ENCODE peak calls at places on chromosome 22, in six cellular contexts. One of them, this sample, is unnamed.

GRCh38 chr22:33600595-33600994 is 319.7 kb downstream of the LARGE1 start:
- DNase-seq in GM12878: no peak
- DNase-seq in HCT116: no peak
- DNase-seq in H1: no peak
- DNase-seq in K562: no peak
- DNase-seq in HepG2: no peak
- DNase-seq in this sample: no peak

GRCh38 chr22:49329636-49330035 is 498.0 kb downstream of the BRD1 start:
- DNase-seq in GM12878: no peak
- DNase-seq in HCT116: no peak
- DNase-seq in H1: no peak
- DNase-seq in K562: no peak
- DNase-seq in HepG2: no peak
- DNase-seq in this sample: no peak

GRCh38 chr22:46931414-46931813 is 169.0 kb downstream of the TBC1D22A start:
- DNase-seq in GM12878: no peak
- DNase-seq in HCT116: peak; percentile 10
- DNase-seq in H1: peak; percentile 43
- DNase-seq in K562: peak; percentile 9
- DNase-seq in HepG2: no peak
- DNase-seq in this sample: no peak

GRCh38 chr22:20237480-20238440 is 30.4 kb downstream of the RTN4R start:
- DNase-seq in GM12878: no peak
- DNase-seq in HCT116: no peak
- DNase-seq in H1: no peak
- DNase-seq in K562: no peak
- DNase-seq in HepG2: no peak
- DNase-seq in this sample: no peak

GRCh38 chr22:19756288-19757128 is 4.1 kb upstream of the TBX1 start:
- DNase-seq in GM12878: no peak
- DNase-seq in HCT116: peak; percentile 34
- DNase-seq in H1: peak; percentile 78
- DNase-seq in K562: peak; percentile 95
- DNase-seq in HepG2: peak; percentile 35
- DNase-seq in this sample: no peak

GRCh38 chr22:38758276-38758945 is 2.6 kb upstream of the SUN2 start:
- DNase-seq in GM12878: no peak
- DNase-seq in HCT116: no peak
- DNase-seq in H1: no peak
- DNase-seq in K562: peak; percentile 20
- DNase-seq in HepG2: no peak
- DNase-seq in this sample: no peak

GRCh38 chr22:46072981-46073682 is 77.2 kb upstream of the PPARA start:
- DNase-seq in GM12878: no peak
- DNase-seq in HCT116: no peak
- DNase-seq in H1: no peak
- DNase-seq in K562: no peak
- DNase-seq in HepG2: no peak
- DNase-seq in this sample: no peak

GRCh38 chr22:20887375-20887774 is 28.6 kb downstream of the SNAP29 start:
- DNase-seq in GM12878: no peak
- DNase-seq in HCT116: no peak
- DNase-seq in H1: no peak
- DNase-seq in K562: no peak
- DNase-seq in HepG2: no peak
- DNase-seq in this sample: no peak

GRCh38 chr22:46528121-46528610 is 9.3 kb downstream of the CELSR1 start:
- DNase-seq in GM12878: no peak
- DNase-seq in HCT116: peak; percentile 69
- DNase-seq in H1: no peak
- DNase-seq in K562: peak; percentile 32
- DNase-seq in HepG2: peak; percentile 95
- DNase-seq in this sample: no peak

GRCh38 chr22:24706050-24706449 is 68.5 kb downstream of the PIWIL3 start:
- DNase-seq in GM12878: no peak
- DNase-seq in HCT116: no peak
- DNase-seq in H1: peak; percentile 63
- DNase-seq in K562: peak; percentile 63
- DNase-seq in HepG2: peak; percentile 45
- DNase-seq in this sample: no peak

GRCh38 chr22:20239063-20239950 is 28.8 kb downstream of the RTN4R start:
- DNase-seq in GM12878: no peak
- DNase-seq in HCT116: no peak
- DNase-seq in H1: no peak
- DNase-seq in K562: peak; percentile 63
- DNase-seq in HepG2: no peak
- DNase-seq in this sample: no peak

GRCh38 chr22:46915978-46916730 is 153.7 kb downstream of the TBC1D22A start:
- DNase-seq in GM12878: no peak
- DNase-seq in HCT116: no peak
- DNase-seq in H1: peak; percentile 24
- DNase-seq in K562: no peak
- DNase-seq in HepG2: no peak
- DNase-seq in this sample: no peak

GRCh38 chr22:32695451-32695891 is 106.0 kb upstream of the TIMP3 start:
- DNase-seq in GM12878: no peak
- DNase-seq in HCT116: peak; percentile 21
- DNase-seq in H1: no peak
- DNase-seq in K562: no peak
- DNase-seq in HepG2: peak; percentile 87
- DNase-seq in this sample: no peak

GRCh38 chr22:25112538-25113253 is 87.0 kb upstream of the CRYBB3 start:
- DNase-seq in GM12878: no peak
- DNase-seq in HCT116: no peak
- DNase-seq in H1: no peak
- DNase-seq in K562: no peak
- DNase-seq in HepG2: peak; percentile 33
- DNase-seq in this sample: no peak

GRCh38 chr22:20298803-20299735 is 20.8 kb downstream of the DGCR6L start:
- DNase-seq in GM12878: no peak
- DNase-seq in HCT116: peak; percentile 71
- DNase-seq in H1: peak; percentile 98
- DNase-seq in K562: peak; percentile 99
- DNase-seq in HepG2: peak; percentile 20
- DNase-seq in this sample: peak; percentile 18

GRCh38 chr22:39595622-39596182 is 25.1 kb downstream of the CACNA1I start:
- DNase-seq in GM12878: no peak
- DNase-seq in HCT116: no peak
- DNase-seq in H1: no peak
- DNase-seq in K562: no peak
- DNase-seq in HepG2: no peak
- DNase-seq in this sample: no peak

GRCh38 chr22:41619979-41620645 is 731 bp downstream of the DESI1 start:
- DNase-seq in GM12878: no peak
- DNase-seq in HCT116: no peak
- DNase-seq in H1: peak; percentile 78
- DNase-seq in K562: peak; percentile 46
- DNase-seq in HepG2: peak; percentile 49
- DNase-seq in this sample: peak; percentile 5

GRCh38 chr22:45692549-45692948 is 20.9 kb downstream of the ATXN10 start:
- DNase-seq in GM12878: no peak
- DNase-seq in HCT116: no peak
- DNase-seq in H1: no peak
- DNase-seq in K562: no peak
- DNase-seq in HepG2: no peak
- DNase-seq in this sample: no peak

GRCh38 chr22:41048791-41049717 is 43.3 kb upstream of the EP300 start:
- DNase-seq in GM12878: no peak
- DNase-seq in HCT116: no peak
- DNase-seq in H1: peak; percentile 64
- DNase-seq in K562: peak; percentile 27
- DNase-seq in HepG2: peak; percentile 61
- DNase-seq in this sample: peak; percentile 11

GRCh38 chr22:30837531-30837930 is 131.0 kb downstream of the MORC2 start:
- DNase-seq in GM12878: no peak
- DNase-seq in HCT116: no peak
- DNase-seq in H1: no peak
- DNase-seq in K562: no peak
- DNase-seq in HepG2: no peak
- DNase-seq in this sample: no peak

GRCh38 chr22:50670914-50671538 is 1.6 kb upstream of the SHANK3 start:
- DNase-seq in GM12878: no peak
- DNase-seq in HCT116: no peak
- DNase-seq in H1: no peak
- DNase-seq in K562: no peak
- DNase-seq in HepG2: no peak
- DNase-seq in this sample: no peak

GRCh38 chr22:38953577-38954413 is 3.6 kb upstream of the APOBEC3A start:
- DNase-seq in GM12878: peak; percentile 85
- DNase-seq in HCT116: no peak
- DNase-seq in H1: no peak
- DNase-seq in K562: no peak
- DNase-seq in HepG2: no peak
- DNase-seq in this sample: no peak

GRCh38 chr22:49673048-49673447 is 154.6 kb downstream of the BRD1 start:
- DNase-seq in GM12878: no peak
- DNase-seq in HCT116: no peak
- DNase-seq in H1: peak; percentile 40
- DNase-seq in K562: no peak
- DNase-seq in HepG2: no peak
- DNase-seq in this sample: no peak

GRCh38 chr22:49561338-49561737 is 266.3 kb downstream of the BRD1 start:
- DNase-seq in GM12878: no peak
- DNase-seq in HCT116: no peak
- DNase-seq in H1: no peak
- DNase-seq in K562: no peak
- DNase-seq in HepG2: no peak
- DNase-seq in this sample: no peak

GRCh38 chr22:28053871-28054621 is 135.0 kb upstream of the PITPNB start:
- DNase-seq in GM12878: no peak
- DNase-seq in HCT116: no peak
- DNase-seq in H1: no peak
- DNase-seq in K562: no peak
- DNase-seq in HepG2: no peak
- DNase-seq in this sample: no peak

GRCh38 chr22:28052818-28053217 is 133.8 kb upstream of the PITPNB start:
- DNase-seq in GM12878: no peak
- DNase-seq in HCT116: no peak
- DNase-seq in H1: no peak
- DNase-seq in K562: no peak
- DNase-seq in HepG2: no peak
- DNase-seq in this sample: no peak

GRCh38 chr22:28051787-28052356 is 132.8 kb upstream of the PITPNB start:
- DNase-seq in GM12878: no peak
- DNase-seq in HCT116: peak; percentile 29
- DNase-seq in H1: peak; percentile 92
- DNase-seq in K562: peak; percentile 63
- DNase-seq in HepG2: peak; percentile 43
- DNase-seq in this sample: peak; percentile 55

GRCh38 chr22:28048529-28048928 is 129.5 kb upstream of the PITPNB start:
- DNase-seq in GM12878: no peak
- DNase-seq in HCT116: no peak
- DNase-seq in H1: no peak
- DNase-seq in K562: no peak
- DNase-seq in HepG2: no peak
- DNase-seq in this sample: no peak

GRCh38 chr22:28051091-28051786 is 132.2 kb upstream of the PITPNB start:
- DNase-seq in GM12878: no peak
- DNase-seq in HCT116: no peak
- DNase-seq in H1: no peak
- DNase-seq in K562: no peak
- DNase-seq in HepG2: no peak
- DNase-seq in this sample: no peak
- TF ChIP-seq ZNF274 in GM12878: no peak
- TF ChIP-seq ZNF274 in HCT116: no peak
- TF ChIP-seq ZNF274 in H1: no peak
- TF ChIP-seq ZNF274 in K562: no peak
- TF ChIP-seq ZNF274 in HepG2: no peak
- TF ChIP-seq ZNF274 in this sample: no peak

DNA sequence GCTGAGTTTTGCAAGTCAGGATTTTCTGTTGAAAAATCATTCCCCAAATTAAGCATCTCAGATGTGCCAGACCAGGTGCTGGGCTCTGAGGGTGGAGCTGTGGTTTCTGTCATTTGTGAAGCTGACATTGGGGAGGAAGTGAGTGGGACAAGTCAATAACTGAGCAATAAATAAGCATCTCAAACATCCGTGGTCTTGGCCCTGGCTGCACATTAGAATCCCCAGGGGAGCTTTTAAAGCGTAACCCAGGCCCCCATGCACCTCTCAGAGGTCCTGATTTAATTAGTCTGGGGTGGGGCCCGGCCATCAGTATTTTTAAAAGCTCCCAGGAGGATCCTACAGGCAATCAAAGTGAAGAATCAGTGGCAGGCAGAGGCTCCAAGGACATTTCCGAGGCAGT is 420.0 kb downstream of the MN1 start:
- DNase-seq in GM12878: no peak
- DNase-seq in HCT116: no peak
- DNase-seq in H1: no peak
- DNase-seq in K562: no peak
- DNase-seq in HepG2: no peak
- DNase-seq in this sample: no peak
- TF ChIP-seq ZNF274 in GM12878: no peak
- TF ChIP-seq ZNF274 in HCT116: no peak
- TF ChIP-seq ZNF274 in H1: no peak
- TF ChIP-seq ZNF274 in K562: no peak
- TF ChIP-seq ZNF274 in HepG2: no peak
- TF ChIP-seq ZNF274 in this sample: no peak

GRCh38 chr22:43230571-43230970 is 43.6 kb upstream of the TTLL12 start:
- DNase-seq in GM12878: no peak
- DNase-seq in HCT116: no peak
- DNase-seq in H1: no peak
- DNase-seq in K562: no peak
- DNase-seq in HepG2: no peak
- DNase-seq in this sample: no peak
- TF ChIP-seq ZNF274 in GM12878: no peak
- TF ChIP-seq ZNF274 in HCT116: no peak
- TF ChIP-seq ZNF274 in H1: no peak
- TF ChIP-seq ZNF274 in K562: no peak
- TF ChIP-seq ZNF274 in HepG2: no peak
- TF ChIP-seq ZNF274 in this sample: no peak

DNA sequence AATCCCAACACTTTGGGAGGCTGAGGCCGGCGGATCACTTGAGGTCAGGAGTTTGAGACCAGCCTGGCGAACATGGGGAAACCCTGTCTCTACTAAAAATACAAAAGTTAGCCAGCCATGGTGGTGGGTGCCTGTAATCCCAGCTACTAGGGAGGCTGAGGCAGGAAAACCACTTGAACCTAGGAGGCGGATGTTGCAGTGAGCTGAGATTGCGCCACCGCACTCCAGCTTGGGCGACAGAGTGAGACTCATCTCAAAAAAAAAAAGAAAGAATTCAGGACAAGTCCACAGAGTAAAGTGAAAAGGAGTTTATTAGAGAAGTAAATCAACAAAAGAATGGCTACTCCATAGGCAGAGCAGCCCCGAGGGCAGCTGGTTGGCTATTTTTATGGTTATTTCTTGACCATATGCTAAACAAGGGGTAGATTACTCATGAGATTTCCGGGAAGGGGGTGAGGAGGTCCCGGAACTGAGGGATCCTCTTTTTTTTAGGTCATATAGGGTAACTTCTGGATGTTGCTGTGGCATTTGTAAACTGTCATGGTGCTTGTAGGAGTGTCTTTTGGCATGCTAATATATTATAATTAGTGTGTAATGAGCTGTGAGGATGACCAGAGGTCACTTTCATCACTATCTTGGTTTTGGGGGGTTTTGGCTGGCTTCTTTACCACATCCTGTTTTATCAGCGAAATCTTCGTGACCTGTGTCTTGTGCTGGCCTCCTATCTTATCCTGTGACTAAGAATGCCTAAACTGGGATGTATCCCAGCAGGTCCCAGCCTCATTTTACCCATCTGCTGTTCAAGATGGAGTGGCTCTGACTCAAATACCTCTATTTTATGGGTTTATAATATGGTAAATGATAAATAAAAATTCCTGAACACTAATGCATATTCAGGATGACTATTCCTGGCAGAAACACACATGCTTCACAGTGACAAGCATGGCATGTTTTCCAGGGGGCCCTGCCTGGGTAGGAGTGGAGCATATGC is 11.0 kb downstream of the KREMEN1 start:
- DNase-seq in GM12878: no peak
- DNase-seq in HCT116: no peak
- DNase-seq in H1: no peak
- DNase-seq in K562: peak; percentile 24
- DNase-seq in HepG2: no peak
- DNase-seq in this sample: no peak
- TF ChIP-seq ZNF274 in GM12878: no peak
- TF ChIP-seq ZNF274 in HCT116: no peak
- TF ChIP-seq ZNF274 in H1: no peak
- TF ChIP-seq ZNF274 in K562: no peak
- TF ChIP-seq ZNF274 in HepG2: no peak
- TF ChIP-seq ZNF274 in this sample: no peak

This sample was measured in NT2/D1.